ENCODE peak calls at places on chromosomes 7 and 10, in seven cellular contexts. F is AG04450, L is ovary, H is anterior cingulate cortex, C is HS-5, D is HuH-7.5, P is AML-193. T is an unnamed sample.

GRCh38 chr10:88830643-88831277 is 20.9 kb downstream of the ANKRD22 start:
- DNase-seq in F (no peak), L (no peak), H (no peak), C (no peak), D (no peak), P (no peak), T (no peak)

GRCh38 chr10:79438021-79438698 is 7.3 kb downstream of the ZCCHC24 start:
- DNase-seq in F (no peak), L (peak), H (no peak), C (no peak), D (no peak), P (no peak), T (no peak)

GRCh38 chr7:132655071-132655761 is 78.9 kb upstream of the PLXNA4 start:
- DNase-seq in F (no peak), L (no peak), H (no peak), C (no peak), D (no peak), P (peak), T (peak)

GRCh38 chr7:69858471-69858870 is 260.2 kb downstream of the AUTS2 start:
- DNase-seq in F (no peak), L (no peak), H (no peak), C (no peak), D (no peak), P (no peak), T (no peak)

GRCh38 chr7:133481676-133482075 is 228.8 kb downstream of the EXOC4 start:
- DNase-seq in F (peak), L (no peak), H (no peak), C (peak), D (no peak), P (no peak), T (no peak)

GRCh38 chr10:51137741-51138529 is 63.6 kb downstream of the PRKG1 start:
- DNase-seq in F (no peak), L (no peak), H (no peak), C (peak), D (no peak), P (no peak), T (no peak)

GRCh38 chr10:128701381-128701780 is 575.2 kb upstream of the MKI67 start:
- DNase-seq in F (no peak), L (no peak), H (no peak), C (no peak), D (no peak), P (no peak), T (no peak)

GRCh38 chr10:92789826-92790225 is 58.5 kb upstream of the EXOC6 start:
- DNase-seq in F (no peak), L (no peak), H (no peak), C (no peak), D (no peak), P (peak), T (no peak)

GRCh38 chr7:151260883-151261282 is 12.4 kb upstream of the SMARCD3 start:
- DNase-seq in F (no peak), L (no peak), H (no peak), C (no peak), D (no peak), P (no peak), T (no peak)

GRCh38 chr10:84423729-84424128 is 95.3 kb downstream of the CCSER2 start:
- DNase-seq in F (no peak), L (no peak), H (no peak), C (no peak), D (no peak), P (no peak), T (no peak)

GRCh38 chr10:15824498-15824897 is 35.8 kb downstream of the MINDY3 start:
- DNase-seq in F (no peak), L (no peak), H (no peak), C (no peak), D (no peak), P (peak), T (no peak)

GRCh38 chr10:11901454-11902431 is 78.6 kb downstream of the PROSER2 start:
- DNase-seq in F (no peak), L (no peak), H (no peak), C (no peak), D (no peak), P (no peak), T (no peak)

GRCh38 chr10:104253576-104254410 is 899 bp upstream of the GSTO1 start:
- DNase-seq in F (no peak), L (no peak), H (no peak), C (no peak), D (no peak), P (no peak), T (no peak)

GRCh38 chr7:76507723-76508406 is 2.5 kb upstream of the UPK3B start:
- DNase-seq in F (no peak), L (no peak), H (no peak), C (no peak), D (no peak), P (no peak), T (no peak)

T was measured in KG1.